ENCODE peak calls at places on chromosome 19, in six cellular contexts. H, Y, W, B, G and Q are unnamed samples.

GRCh38 chr19:51729781-51730180 is 6.0 kb upstream of the HAS1 start:
- DNase-seq in H (no peak), B (no peak), G (no peak), W (no peak), Y (no peak), Q (no peak)

GRCh38 chr19:34733826-34734600 is at the start of gene ZNF181:
- DNase-seq in H (peak; percentile 86), Y (peak; percentile 86), B (peak; percentile 82), W (peak; percentile 90), G (peak; percentile 53), Q (peak; percentile 75)

GRCh38 chr19:17031741-17032140 is 5.1 kb upstream of the CPAMD8 start:
- DNase-seq in G (no peak), Y (no peak), B (no peak), H (no peak), W (no peak), Q (no peak)

GRCh38 chr19:9857076-9857721 is 22.1 kb downstream of the PIN1 start:
- DNase-seq in B (no peak), W (no peak), G (no peak), H (no peak), Y (no peak), Q (no peak)

GRCh38 chr19:57403737-57404537 is 7.0 kb upstream of the ZNF17 start:
- DNase-seq in B (no peak), G (no peak), Y (peak; percentile 86), W (no peak), H (no peak), Q (no peak)

GRCh38 chr19:37304190-37304883 is 66.6 kb upstream of the ZNF527 start:
- DNase-seq in W (no peak), B (no peak), Y (no peak), H (peak; percentile 36), G (no peak), Q (no peak)

GRCh38 chr19:48295458-48295857 is 25.6 kb downstream of the ZNF114 start:
- DNase-seq in H (no peak), G (no peak), W (no peak), B (no peak), Y (peak; percentile 74), Q (no peak)

GRCh38 chr19:39237200-39238184 is 7.3 kb downstream of the IFNL3 start:
- DNase-seq in W (no peak), B (peak; percentile 3), G (peak; percentile 45), H (peak; percentile 78), Y (peak; percentile 45), Q (no peak)

GRCh38 chr19:5339950-5340636 is 519 bp downstream of the PTPRS start:
- DNase-seq in H (peak; percentile 79), B (no peak), W (no peak), G (no peak), Y (no peak), Q (no peak)

GRCh38 chr19:16461630-16462051 is 10.1 kb downstream of the EPS15L1 start:
- DNase-seq in Y (no peak), H (no peak), B (no peak), W (no peak), G (no peak), Q (no peak)

GRCh38 chr19:4369888-4370260 is 26.5 kb downstream of the MPND start:
- DNase-seq in B (no peak), G (no peak), Y (no peak), H (no peak), W (peak; percentile 74), Q (no peak)

GRCh38 chr19:4749870-4750269 is 26.2 kb upstream of the DPP9 start:
- DNase-seq in G (no peak), Y (no peak), B (no peak), H (peak; percentile 4), W (no peak), Q (no peak)

GRCh38 chr19:12669272-12670158 is 2.9 kb downstream of the WDR83 start:
- DNase-seq in Y (peak; percentile 67), W (peak; percentile 81), G (peak; percentile 72), H (peak; percentile 52), B (peak; percentile 82), Q (peak; percentile 65)

GRCh38 chr19:13014101-13014920 is 19.0 kb downstream of the NFIX start:
- DNase-seq in Y (no peak), G (no peak), W (peak; percentile 71), H (peak; percentile 16), B (no peak), Q (no peak)

GRCh38 chr19:15488489-15489226 is 9.4 kb upstream of the PGLYRP2 start:
- DNase-seq in B (no peak), G (no peak), H (no peak), Y (no peak), W (no peak), Q (no peak)

GRCh38 chr19:57099199-57099661 is 20.6 kb upstream of the USP29 start:
- DNase-seq in H (peak; percentile 66), Y (peak; percentile 49), W (peak; percentile 94), B (peak; percentile 1), G (no peak), Q (peak; percentile 40)

GRCh38 chr19:48968813-48969218 is 3.7 kb downstream of the FTL start:
- DNase-seq in G (no peak), W (no peak), B (no peak), H (no peak), Y (no peak), Q (no peak)

GRCh38 chr19:3188627-3189596 is 3.2 kb downstream of the NCLN start:
- DNase-seq in H (no peak), B (no peak), W (no peak), Y (no peak), G (no peak), Q (no peak)

GRCh38 chr19:31960474-31960873 is 384.9 kb upstream of the ZNF507 start:
- DNase-seq in G (no peak), H (no peak), B (no peak), W (no peak), Y (peak; percentile 4), Q (no peak)

GRCh38 chr19:31956771-31957170 is 388.6 kb upstream of the ZNF507 start:
- DNase-seq in G (no peak), B (no peak), W (no peak), H (no peak), Y (no peak), Q (no peak)

GRCh38 chr19:31955884-31956283 is 389.5 kb upstream of the ZNF507 start:
- DNase-seq in G (no peak), W (no peak), H (no peak), Y (no peak), B (no peak), Q (no peak)

GRCh38 chr19:31957711-31958110 is 387.7 kb upstream of the ZNF507 start:
- DNase-seq in W (no peak), G (no peak), B (no peak), H (no peak), Y (no peak), Q (no peak)

DNA sequence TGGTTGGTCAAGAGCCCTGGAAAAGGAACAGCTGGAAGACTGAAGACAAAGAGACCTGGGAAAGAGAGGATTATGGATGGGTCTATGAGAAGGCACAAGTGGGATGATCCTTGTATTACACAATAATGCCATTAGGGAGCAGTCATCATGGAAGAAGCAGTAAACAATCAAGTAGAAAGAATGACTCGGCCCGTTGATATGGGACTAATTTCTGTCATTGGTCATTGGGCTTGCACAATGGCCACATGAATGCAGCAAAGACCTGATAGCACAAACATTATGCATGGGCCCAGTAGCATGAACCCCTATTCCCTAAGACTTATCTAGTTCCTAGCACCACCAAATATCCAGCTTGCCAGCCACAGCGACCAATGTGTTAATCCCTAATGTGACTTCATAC is 390.3 kb upstream of the ZNF507 start:
- DNase-seq in H (no peak), G (no peak), W (no peak), B (no peak), Y (no peak), Q (no peak)
- H3K9ac ChIP-seq in H (no peak overlapping the region), G (no peak overlapping the region), W (no peak overlapping the region), B (no peak overlapping the region), Y (no peak overlapping the region), Q (no peak overlapping the region)

DNA sequence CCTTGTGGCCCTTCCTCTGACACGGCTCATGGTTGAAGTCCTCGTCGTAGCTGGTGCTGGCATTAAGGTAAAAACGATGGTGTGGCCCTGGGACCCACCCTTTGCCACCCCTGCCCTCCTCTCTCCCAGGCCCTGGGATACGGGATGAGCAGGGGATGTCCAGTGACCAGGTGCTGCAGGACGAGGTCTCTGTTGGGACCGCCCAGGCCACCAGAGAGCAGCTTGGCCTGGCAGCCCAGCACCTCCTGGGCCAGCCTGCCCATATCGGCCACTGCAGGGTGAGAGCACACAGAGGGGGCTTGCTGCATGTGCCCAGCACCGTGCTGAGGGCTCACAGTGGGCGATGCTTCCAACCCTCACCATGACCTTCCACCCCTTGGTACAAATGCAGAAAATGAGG is 6.4 kb downstream of the ACTMAP start:
- DNase-seq in Y (no peak), W (no peak), B (no peak), H (no peak), G (no peak), Q (no peak)
- TF ChIP-seq ZNF274 in Y (no peak), W (no peak), B (no peak), H (no peak), G (no peak), Q (no peak)

DNA sequence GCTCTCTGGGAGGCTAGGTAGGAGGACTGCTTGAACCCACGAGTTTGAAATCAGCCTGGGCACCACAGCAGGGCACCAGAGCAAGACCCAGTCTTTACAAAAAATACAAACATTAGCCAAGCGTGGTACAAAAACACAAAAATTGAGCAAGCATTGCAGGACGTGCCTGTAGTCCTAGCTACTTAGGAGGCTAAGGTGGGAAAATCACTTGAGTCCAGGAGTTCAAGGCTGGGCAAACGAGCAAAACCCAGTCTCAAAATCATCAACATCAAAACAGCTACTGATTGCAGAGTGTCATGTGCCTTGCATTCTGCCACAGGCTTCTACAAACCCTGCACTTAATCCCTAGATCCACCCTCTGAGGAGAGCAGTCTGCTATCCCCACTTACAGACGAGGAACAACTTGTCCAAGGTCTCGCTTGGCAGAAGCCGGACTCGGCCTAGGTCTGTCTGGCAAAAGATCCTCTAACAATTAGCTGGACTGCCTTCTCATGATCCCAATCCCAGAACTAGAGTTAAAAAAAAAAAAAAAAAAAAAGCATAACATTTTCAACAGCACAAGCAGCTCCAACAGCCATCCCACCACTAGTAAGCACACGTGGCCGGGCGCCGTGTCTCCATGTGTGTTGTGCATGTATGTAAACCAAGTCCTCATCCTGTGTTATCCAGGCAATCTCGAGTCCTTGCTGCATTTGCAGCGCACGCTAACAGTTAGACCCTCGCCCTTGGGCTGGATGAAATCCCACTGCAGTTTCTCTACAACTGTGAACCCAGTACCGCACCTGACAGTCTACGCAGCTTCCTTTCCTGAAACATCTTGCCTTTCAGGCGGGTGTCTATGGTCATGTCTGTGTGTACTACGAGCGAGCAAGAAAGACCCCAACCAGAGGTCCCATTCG is 2.0 kb downstream of the PPP6R1 start:
- DNase-seq in H (no peak), B (no peak), Y (peak; percentile 74), G (no peak), W (no peak), Q (no peak)
- H3K9ac ChIP-seq in H (peak overlapping the region; percentile 94), B (peak overlapping the region; percentile 96), Y (peak overlapping the region; percentile 97), G (peak overlapping the region; percentile 93), W (no peak overlapping the region), Q (peak overlapping the region; percentile 17)

GRCh38 chr19:18292460-18292809 is 11.0 kb upstream of the JUND start:
- DNase-seq in B (no peak), W (peak; percentile 82), Y (no peak), H (no peak), G (no peak), Q (no peak)

GRCh38 chr19:18290250-18291018 is 9.0 kb upstream of the JUND start:
- DNase-seq in Y (no peak), B (no peak), H (peak; percentile 9), G (peak; percentile 79), W (no peak), Q (no peak)

GRCh38 chr19:18289471-18290066 is 8.1 kb upstream of the JUND start:
- DNase-seq in W (no peak), B (no peak), Y (no peak), H (no peak), G (no peak), Q (no peak)

GRCh38 chr19:18291590-18292459 is 10.4 kb upstream of the JUND start:
- DNase-seq in W (peak; percentile 88), Y (peak; percentile 51), G (no peak), B (no peak), H (peak; percentile 89), Q (no peak)

GRCh38 chr19:18291019-18291524 is 9.7 kb upstream of the JUND start:
- DNase-seq in W (no peak), G (no peak), H (no peak), B (no peak), Y (no peak), Q (no peak)
- TF ChIP-seq ZNF274 in W (no peak), G (no peak), H (no peak), B (no peak), Y (no peak), Q (no peak)